ENCODE peak calls at places on chromosomes 4 and X, in eight cellular contexts. Y, S, W, I, J, U, H and T are unnamed samples.

GRCh38 chrX:27565992-27566391 is 24.2 kb upstream of the DCAF8L2 start:
- DNase-seq in Y (no peak), S (no peak), W (no peak), I (no peak), J (no peak), U (peak; percentile 31), H (no peak), T (no peak)

GRCh38 chr4:1050486-1051213 is 39.2 kb downstream of the FGFRL1 start:
- DNase-seq in Y (peak; percentile 75), S (no peak), W (no peak), I (no peak), J (peak; percentile 49), U (peak; percentile 27), H (no peak), T (no peak)

GRCh38 chrX:110745288-110745687 is 50.3 kb downstream of the CHRDL1 start:
- DNase-seq in Y (no peak), S (no peak), W (no peak), I (no peak), J (no peak), U (no peak), H (no peak), T (no peak)

GRCh38 chr4:99655315-99656081 is 2.1 kb downstream of the C4orf54 start:
- DNase-seq in Y (no peak), S (no peak), W (peak; percentile 3), I (no peak), J (no peak), U (peak; percentile 80), H (no peak), T (no peak)

GRCh38 chr4:137648531-137648930 is 116.2 kb upstream of the PCDH18 start:
- DNase-seq in Y (no peak), S (no peak), W (no peak), I (no peak), J (no peak), U (no peak), H (no peak), T (no peak)

GRCh38 chr4:3079694-3080123 is 5.2 kb downstream of the HTT start:
- DNase-seq in Y (peak; percentile 69), S (no peak), W (no peak), I (no peak), J (no peak), U (no peak), H (no peak), T (no peak)

GRCh38 chr4:140242357-140243284 is 88.6 kb upstream of the MAML3 start:
- DNase-seq in Y (no peak), S (no peak), W (no peak), I (no peak), J (peak; percentile 74), U (no peak), H (no peak), T (no peak)

GRCh38 chr4:42397635-42398447 is 553 bp downstream of the SHISA3 start:
- DNase-seq in Y (peak; percentile 77), S (no peak), W (no peak), I (peak; percentile 34), J (no peak), U (peak; percentile 45), H (no peak), T (no peak)

GRCh38 chr4:33923469-33923868 is 2320.8 kb downstream of the ARAP2 start:
- DNase-seq in Y (no peak), S (no peak), W (no peak), I (no peak), J (no peak), U (no peak), H (no peak), T (no peak)

GRCh38 chrX:80799616-80800015 is 10.1 kb downstream of the BRWD3 start:
- DNase-seq in Y (no peak), S (no peak), W (no peak), I (no peak), J (no peak), U (no peak), H (no peak), T (no peak)

GRCh38 chr4:46781434-46782092 is 127.5 kb downstream of the COX7B2 start:
- DNase-seq in Y (peak; percentile 71), S (no peak), W (no peak), I (no peak), J (no peak), U (no peak), H (no peak), T (no peak)

GRCh38 chrX:24838624-24839023 is 144.9 kb downstream of the POLA1 start:
- DNase-seq in Y (no peak), S (peak; percentile 4), W (peak; percentile 13), I (no peak), J (no peak), U (peak; percentile 57), H (no peak), T (no peak)

GRCh38 chr4:6111354-6111930 is 88.9 kb downstream of the JAKMIP1 start:
- DNase-seq in Y (no peak), S (no peak), W (no peak), I (no peak), J (no peak), U (no peak), H (no peak), T (no peak)

GRCh38 chr4:53537606-53538005 is 53.7 kb downstream of the LNX1 start:
- DNase-seq in Y (no peak), S (no peak), W (no peak), I (no peak), J (no peak), U (no peak), H (no peak), T (no peak)

GRCh38 chr4:145501051-145501660 is 19.5 kb downstream of the SMAD1 start:
- DNase-seq in Y (no peak), S (no peak), W (no peak), I (no peak), J (no peak), U (no peak), H (no peak), T (no peak)

GRCh38 chr4:155025762-155026457 is 182.5 kb upstream of the NPY2R start:
- DNase-seq in Y (no peak), S (peak; percentile 39), W (no peak), I (peak; percentile 77), J (peak; percentile 52), U (peak; percentile 40), H (no peak), T (no peak)

GRCh38 chrX:40300286-40300890 is 202.6 kb upstream of the BCOR start:
- DNase-seq in Y (no peak), S (no peak), W (no peak), I (no peak), J (no peak), U (no peak), H (no peak), T (no peak)

DNA sequence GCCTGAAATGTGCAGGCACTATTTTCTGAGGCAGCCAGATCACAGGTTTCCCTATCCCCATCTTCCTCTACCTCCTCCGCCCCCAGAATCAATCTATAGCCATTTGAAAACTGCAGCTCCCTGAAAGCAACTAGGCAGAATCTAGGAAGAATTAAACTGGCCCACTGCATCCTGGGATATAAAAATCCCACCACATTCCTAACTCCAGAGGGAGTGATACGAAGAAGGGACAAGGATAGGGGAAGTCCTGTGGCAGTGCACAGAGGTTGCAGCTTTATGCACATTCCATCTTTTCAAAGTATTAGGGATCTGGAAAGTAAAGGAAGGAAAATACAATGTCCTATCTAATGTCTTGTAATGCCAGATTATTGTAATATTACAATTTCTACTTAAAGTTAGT is 18.3 kb upstream of the HERC3 start:
- DNase-seq in Y (no peak), S (no peak), W (no peak), I (no peak), J (no peak), U (peak; percentile 35), H (no peak), T (no peak)
- TF ChIP-seq CTCF in Y (no peak), S (peak; percentile 63), W (peak; percentile 33), I (no peak), J (no peak), U (peak; percentile 15), H (no peak), T (no peak)

DNA sequence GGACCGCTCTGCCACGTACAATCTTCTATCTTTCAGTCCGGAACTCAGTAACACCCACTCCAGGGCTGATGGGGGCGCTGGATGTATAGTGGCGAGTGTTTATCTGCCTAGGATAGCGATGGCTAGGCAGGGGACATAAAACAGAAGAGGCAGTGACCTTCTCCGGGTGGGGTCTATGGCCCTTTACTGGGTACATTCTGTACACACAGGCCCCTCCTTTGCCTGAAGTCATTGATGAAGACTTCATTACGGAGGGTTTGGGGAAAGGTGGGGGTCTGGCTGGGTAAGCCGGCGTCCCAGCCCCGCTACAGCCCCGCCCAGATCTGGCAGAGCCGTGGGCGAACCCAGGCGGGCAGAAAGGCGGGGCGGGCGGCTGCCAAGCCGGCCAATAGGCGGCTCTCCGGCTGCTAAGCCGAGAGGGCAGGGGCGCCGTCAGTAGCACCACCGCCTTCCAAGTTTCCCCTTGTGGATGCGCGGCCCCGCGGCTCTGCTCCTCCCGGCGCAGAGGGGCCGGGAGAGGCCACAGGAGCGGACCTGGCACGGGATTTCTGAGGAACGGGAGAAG is at the start of gene CHST7:
- DNase-seq in Y (peak; percentile 92), S (no peak), W (no peak), I (peak; percentile 69), J (peak; percentile 82), U (peak; percentile 67), H (no peak), T (peak; percentile 49)
- TF ChIP-seq CTCF in Y (peak; percentile 8), S (peak; percentile 41), W (peak; percentile 42), I (no peak), J (no peak), U (no peak), H (no peak), T (no peak)

GRCh38 chrX:72297953-72298730 is 7.6 kb downstream of the CITED1 start:
- DNase-seq in Y (no peak), S (no peak), W (no peak), I (no peak), J (no peak), U (no peak), H (no peak), T (no peak)
- TF ChIP-seq CTCF in Y (no peak), S (peak; percentile 46), W (peak; percentile 29), I (no peak), J (no peak), U (peak; percentile 5), H (no peak), T (no peak)

GRCh38 chr4:4764506-4764905 is 95.0 kb upstream of the MSX1 start:
- DNase-seq in Y (no peak), S (no peak), W (no peak), I (no peak), J (no peak), U (no peak), H (no peak), T (no peak)

GRCh38 chr4:4766570-4766969 is 92.9 kb upstream of the MSX1 start:
- DNase-seq in Y (no peak), S (no peak), W (no peak), I (no peak), J (no peak), U (no peak), H (no peak), T (no peak)

GRCh38 chr4:4763815-4764202 is 95.7 kb upstream of the MSX1 start:
- DNase-seq in Y (no peak), S (no peak), W (no peak), I (no peak), J (no peak), U (no peak), H (no peak), T (no peak)

GRCh38 chr4:4762909-4763814 is 96.3 kb upstream of the MSX1 start:
- DNase-seq in Y (no peak), S (no peak), W (peak; percentile 59), I (no peak), J (no peak), U (peak; percentile 49), H (no peak), T (no peak)

DNA sequence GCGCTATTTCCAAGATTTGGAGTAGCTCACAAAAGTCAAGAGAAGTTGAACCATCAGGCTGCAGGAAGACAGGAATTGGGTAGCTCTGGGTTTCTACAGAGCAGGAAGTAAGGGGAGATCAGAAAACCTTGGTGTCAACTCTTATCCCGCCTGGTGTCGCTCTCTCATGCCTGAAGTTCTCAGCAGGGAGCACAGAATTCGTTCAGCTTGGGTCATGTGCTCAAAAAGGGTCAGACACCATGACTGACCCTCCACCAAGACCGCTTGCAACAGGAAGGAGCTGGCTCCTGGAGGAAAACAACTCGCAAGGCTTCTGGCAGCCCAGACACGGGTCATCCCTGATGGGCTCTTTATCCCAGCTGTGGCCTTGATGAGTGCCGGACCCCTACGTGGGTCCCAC is 93.7 kb upstream of the MSX1 start:
- DNase-seq in Y (no peak), S (no peak), W (no peak), I (no peak), J (no peak), U (no peak), H (no peak), T (no peak)
- TF ChIP-seq CTCF in Y (no peak), S (no peak), W (no peak), I (no peak), J (no peak), U (no peak), H (no peak), T (no peak)